ENCODE peak calls at places on chromosomes 16 and 17, in four cellular contexts. One of them, this sample, is unnamed.

GRCh38 chr16:68452176-68452575 is 3.9 kb upstream of the SMPD3 start:
- DNase-seq in BJ: peak
- DNase-seq in stimulated activated CD8-positive, alpha-beta memory T cell treated with anti-CD3 and anti-CD28 coated beads, Interleukin-7, amount 100 ng/mL, for 1 hour: no peak
- DNase-seq in T-cell: no peak
- DNase-seq in this sample: no peak

GRCh38 chr17:19781488-19782458 is 33.7 kb upstream of the ALDH3A1 start:
- DNase-seq in BJ: no peak
- DNase-seq in stimulated activated CD8-positive, alpha-beta memory T cell treated with anti-CD3 and anti-CD28 coated beads, Interleukin-7, amount 100 ng/mL, for 1 hour: no peak
- DNase-seq in T-cell: no peak
- DNase-seq in this sample: peak

GRCh38 chr16:67279296-67280089 is at the start of gene PLEKHG4:
- DNase-seq in BJ: no peak
- DNase-seq in stimulated activated CD8-positive, alpha-beta memory T cell treated with anti-CD3 and anti-CD28 coated beads, Interleukin-7, amount 100 ng/mL, for 1 hour: peak
- DNase-seq in T-cell: peak
- DNase-seq in this sample: peak

GRCh38 chr17:9676742-9677387 is 31.5 kb downstream of the USP43 start:
- DNase-seq in BJ: no peak
- DNase-seq in stimulated activated CD8-positive, alpha-beta memory T cell treated with anti-CD3 and anti-CD28 coated beads, Interleukin-7, amount 100 ng/mL, for 1 hour: no peak
- DNase-seq in T-cell: no peak
- DNase-seq in this sample: peak

GRCh38 chr16:29790183-29790948 is at the start of gene KIF22:
- DNase-seq in BJ: peak
- DNase-seq in stimulated activated CD8-positive, alpha-beta memory T cell treated with anti-CD3 and anti-CD28 coated beads, Interleukin-7, amount 100 ng/mL, for 1 hour: peak
- DNase-seq in T-cell: peak
- DNase-seq in this sample: peak

GRCh38 chr17:57355090-57355859 is 99.0 kb downstream of the MSI2 start:
- DNase-seq in BJ: no peak
- DNase-seq in stimulated activated CD8-positive, alpha-beta memory T cell treated with anti-CD3 and anti-CD28 coated beads, Interleukin-7, amount 100 ng/mL, for 1 hour: no peak
- DNase-seq in T-cell: no peak
- DNase-seq in this sample: no peak

GRCh38 chr16:7755347-7755746 is 422.7 kb downstream of the RBFOX1 start:
- DNase-seq in BJ: no peak
- DNase-seq in stimulated activated CD8-positive, alpha-beta memory T cell treated with anti-CD3 and anti-CD28 coated beads, Interleukin-7, amount 100 ng/mL, for 1 hour: no peak
- DNase-seq in T-cell: no peak
- DNase-seq in this sample: no peak

GRCh38 chr16:66175580-66175979 is 190.9 kb upstream of the CDH5 start:
- DNase-seq in BJ: no peak
- DNase-seq in stimulated activated CD8-positive, alpha-beta memory T cell treated with anti-CD3 and anti-CD28 coated beads, Interleukin-7, amount 100 ng/mL, for 1 hour: no peak
- DNase-seq in T-cell: no peak
- DNase-seq in this sample: no peak

GRCh38 chr17:30380643-30381419 is 2.1 kb downstream of the CPD start:
- DNase-seq in BJ: no peak
- DNase-seq in stimulated activated CD8-positive, alpha-beta memory T cell treated with anti-CD3 and anti-CD28 coated beads, Interleukin-7, amount 100 ng/mL, for 1 hour: no peak
- DNase-seq in T-cell: no peak
- DNase-seq in this sample: no peak

GRCh38 chr17:6843241-6843890 is 11.8 kb upstream of the TEKT1 start:
- DNase-seq in BJ: no peak
- DNase-seq in stimulated activated CD8-positive, alpha-beta memory T cell treated with anti-CD3 and anti-CD28 coated beads, Interleukin-7, amount 100 ng/mL, for 1 hour: no peak
- DNase-seq in T-cell: no peak
- DNase-seq in this sample: no peak

GRCh38 chr16:23729503-23730424 is 16.7 kb upstream of the ERN2 start:
- DNase-seq in BJ: no peak
- DNase-seq in stimulated activated CD8-positive, alpha-beta memory T cell treated with anti-CD3 and anti-CD28 coated beads, Interleukin-7, amount 100 ng/mL, for 1 hour: no peak
- DNase-seq in T-cell: no peak
- DNase-seq in this sample: no peak

GRCh38 chr16:81623365-81624102 is 155.6 kb upstream of the PLCG2 start:
- DNase-seq in BJ: no peak
- DNase-seq in stimulated activated CD8-positive, alpha-beta memory T cell treated with anti-CD3 and anti-CD28 coated beads, Interleukin-7, amount 100 ng/mL, for 1 hour: peak
- DNase-seq in T-cell: peak
- DNase-seq in this sample: peak

GRCh38 chr16:30747331-30747730 is 894 bp upstream of the PHKG2 start:
- DNase-seq in BJ: peak
- DNase-seq in stimulated activated CD8-positive, alpha-beta memory T cell treated with anti-CD3 and anti-CD28 coated beads, Interleukin-7, amount 100 ng/mL, for 1 hour: no peak
- DNase-seq in T-cell: no peak
- DNase-seq in this sample: no peak

GRCh38 chr17:19342611-19343255 is 19.8 kb downstream of the B9D1 start:
- DNase-seq in BJ: no peak
- DNase-seq in stimulated activated CD8-positive, alpha-beta memory T cell treated with anti-CD3 and anti-CD28 coated beads, Interleukin-7, amount 100 ng/mL, for 1 hour: no peak
- DNase-seq in T-cell: no peak
- DNase-seq in this sample: peak

GRCh38 chr17:39011907-39012468 is 44.8 kb upstream of the FBXO47 start:
- DNase-seq in BJ: no peak
- DNase-seq in stimulated activated CD8-positive, alpha-beta memory T cell treated with anti-CD3 and anti-CD28 coated beads, Interleukin-7, amount 100 ng/mL, for 1 hour: no peak
- DNase-seq in T-cell: no peak
- DNase-seq in this sample: no peak

GRCh38 chr17:44795421-44795820 is 34.7 kb downstream of the GJC1 start:
- DNase-seq in BJ: no peak
- DNase-seq in stimulated activated CD8-positive, alpha-beta memory T cell treated with anti-CD3 and anti-CD28 coated beads, Interleukin-7, amount 100 ng/mL, for 1 hour: no peak
- DNase-seq in T-cell: no peak
- DNase-seq in this sample: no peak

GRCh38 chr17:69170377-69170776 is 28.7 kb upstream of the ABCA6 start:
- DNase-seq in BJ: no peak
- DNase-seq in stimulated activated CD8-positive, alpha-beta memory T cell treated with anti-CD3 and anti-CD28 coated beads, Interleukin-7, amount 100 ng/mL, for 1 hour: no peak
- DNase-seq in T-cell: no peak
- DNase-seq in this sample: no peak

GRCh38 chr17:72456026-72456569 is 335.3 kb downstream of the SOX9 start:
- DNase-seq in BJ: peak
- DNase-seq in stimulated activated CD8-positive, alpha-beta memory T cell treated with anti-CD3 and anti-CD28 coated beads, Interleukin-7, amount 100 ng/mL, for 1 hour: no peak
- DNase-seq in T-cell: no peak
- DNase-seq in this sample: no peak

This sample was measured in activated CD4-positive, alpha-beta memory T cell treated with anti-CD3 and anti-CD28 coated beads for 36 hours.